ENCODE peak calls at places on chromosome 14, in nine cellular contexts. J is astrocyte, F is kidney, U is left ventricle myocardium inferior, K is HepG2, G is suprapubic skin, L is PC-9, S is thoracic aorta, Y is IMR-90. B is an unnamed sample. For H3K4me1, the result is how much of the 10 kb centered on the place peaks cover.

GRCh38 chr14:103801459-103801858 is 45.9 kb downstream of the PPP1R13B start:
- DNase-seq in J (peak), F (no peak), U (no peak), K (peak), G (no peak), L (no peak), S (no peak), Y (peak), B (no peak)

GRCh38 chr14:51157012-51157411 is 62.1 kb upstream of the TRIM9 start:
- DNase-seq in J (no peak), F (no peak), U (no peak), K (peak), G (no peak), L (no peak), S (no peak), Y (peak), B (no peak)

GRCh38 chr14:92945959-92946846 is 23.3 kb downstream of the CHGA start:
- DNase-seq in J (peak), F (peak), U (peak), K (no peak), G (no peak), L (peak), S (no peak), Y (peak), B (no peak)

GRCh38 chr14:38409081-38409705 is 153.3 kb upstream of the CLEC14A start:
- DNase-seq in J (peak), F (no peak), U (no peak), K (no peak), G (no peak), L (no peak), S (no peak), Y (peak), B (no peak)

GRCh38 chr14:99930420-99931274 is 134.6 kb upstream of the EVL start:
- DNase-seq in J (peak), F (no peak), U (no peak), K (no peak), G (no peak), L (no peak), S (no peak), Y (no peak), B (peak)

GRCh38 chr14:72583316-72584272 is 310.3 kb downstream of the DPF3 start:
- DNase-seq in J (no peak), F (no peak), U (no peak), K (no peak), G (no peak), L (no peak), S (no peak), Y (peak), B (no peak)

GRCh38 chr14:90419200-90419599 is 22.4 kb downstream of the CALM1 start:
- DNase-seq in J (peak), F (peak), U (peak), K (no peak), G (no peak), L (peak), S (peak), Y (peak), B (peak)

GRCh38 chr14:57486767-57487379 is 6.8 kb downstream of the CCDC198 start:
- DNase-seq in J (peak), F (no peak), U (no peak), K (peak), G (no peak), L (no peak), S (no peak), Y (peak), B (no peak)

GRCh38 chr14:24079521-24080141 is 8.3 kb downstream of the CPNE6 start:
- DNase-seq in J (no peak), F (no peak), U (no peak), K (no peak), G (no peak), L (no peak), S (no peak), Y (no peak), B (no peak)

GRCh38 chr14:26261368-26262122 is 336.3 kb downstream of the NOVA1 start:
- DNase-seq in J (no peak), F (no peak), U (no peak), K (no peak), G (no peak), L (no peak), S (no peak), Y (no peak), B (no peak)

GRCh38 chr14:50954811-50955372 is 10.6 kb upstream of the PYGL start:
- DNase-seq in J (peak), F (no peak), U (no peak), K (peak), G (no peak), L (peak), S (no peak), Y (peak), B (no peak)

GRCh38 chr14:67650694-67651093 is 23.7 kb downstream of the VTI1B start:
- DNase-seq in J (peak), F (no peak), U (no peak), K (no peak), G (no peak), L (no peak), S (no peak), Y (peak), B (no peak)

GRCh38 chr14:56452989-56453388 is 126.6 kb upstream of the TMEM260 start:
- DNase-seq in J (no peak), F (no peak), U (no peak), K (no peak), G (no peak), L (no peak), S (no peak), Y (no peak), B (no peak)

GRCh38 chr14:89165189-89165809 is 251.7 kb downstream of the FOXN3 start:
- DNase-seq in J (no peak), F (no peak), U (no peak), K (no peak), G (no peak), L (no peak), S (no peak), Y (no peak), B (no peak)

GRCh38 chr14:87628129-87628528 is 364.9 kb downstream of the GALC start:
- DNase-seq in J (peak), F (no peak), U (no peak), K (peak), G (no peak), L (no peak), S (peak), Y (peak), B (no peak)

GRCh38 chr14:105940534-105941225 is 414.3 kb downstream of the TMEM121 start:
- DNase-seq in J (no peak), F (no peak), U (no peak), K (no peak), G (peak), L (no peak), S (no peak), Y (no peak), B (no peak)

GRCh38 chr14:59020382-59020781 is 168.1 kb upstream of the DAAM1 start:
- DNase-seq in J (peak), F (no peak), U (no peak), K (no peak), G (no peak), L (no peak), S (no peak), Y (peak), B (no peak)

GRCh38 chr14:59018460-59018859 is 170.0 kb upstream of the DAAM1 start:
- DNase-seq in J (no peak), F (no peak), U (no peak), K (no peak), G (no peak), L (no peak), S (no peak), Y (no peak), B (no peak)

GRCh38 chr14:59017285-59017965 is 171.0 kb upstream of the DAAM1 start:
- DNase-seq in J (peak), F (no peak), U (no peak), K (no peak), G (no peak), L (no peak), S (no peak), Y (no peak), B (no peak)

GRCh38 chr14:59022144-59022543 is 166.3 kb upstream of the DAAM1 start:
- DNase-seq in J (no peak), F (no peak), U (no peak), K (no peak), G (no peak), L (no peak), S (no peak), Y (no peak), B (no peak)

DNA sequence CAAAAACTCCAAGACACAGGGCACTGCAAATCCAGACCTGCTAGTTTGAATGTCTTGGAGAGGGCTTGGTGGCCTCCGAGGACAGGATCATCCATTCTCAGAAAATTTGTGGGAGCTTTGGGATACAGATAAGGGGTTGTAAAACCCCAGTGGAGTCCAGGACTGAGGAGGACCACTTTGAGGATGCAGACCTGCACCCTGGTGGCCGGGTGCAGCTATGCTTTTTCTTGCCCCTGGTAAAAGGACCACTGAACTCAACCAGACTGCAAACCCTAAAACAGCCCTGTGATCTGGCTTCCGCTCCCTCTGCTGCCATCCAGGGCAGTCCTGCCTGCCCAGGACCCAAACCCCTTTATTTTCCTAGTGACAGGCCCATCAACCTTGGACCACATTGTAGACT is 169.5 kb upstream of the DAAM1 start:
- DNase-seq in J (no peak), F (no peak), U (no peak), K (no peak), G (no peak), L (no peak), S (no peak), Y (peak), B (no peak)
- TF ChIP-seq CTCF in J (peak), F (no peak), U (no peak), K (peak), G (no peak), L (no peak), S (no peak), Y (peak), B (no peak)

DNA sequence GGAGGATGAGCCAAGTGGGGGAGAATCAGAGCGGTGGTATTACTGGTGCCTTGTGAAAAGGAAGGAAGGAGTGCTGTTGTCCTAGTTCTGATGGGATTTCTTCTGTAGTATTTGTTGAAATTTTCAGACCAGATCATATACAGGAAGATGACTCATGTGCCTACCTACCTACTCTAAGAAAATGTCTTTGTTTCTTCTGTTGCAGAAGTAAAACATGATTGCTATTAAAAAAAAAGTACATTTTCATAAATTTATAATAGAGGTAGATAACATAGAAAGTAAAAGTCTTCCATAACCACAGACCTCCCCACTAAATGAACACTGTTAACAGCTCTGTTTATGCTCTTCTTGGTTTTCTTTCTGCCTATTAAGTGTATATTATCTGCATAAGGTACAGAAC is 26.9 kb downstream of the SAMD4A start:
- DNase-seq in J (no peak), F (no peak), U (no peak), K (no peak), G (no peak), L (no peak), S (no peak), Y (peak), B (no peak)
- H3K4me1 ChIP-seq in J (under half), F (under half), U (half or more), K (under half), G (under half), L (under half), S (under half), Y (under half), B (under half)

DNA sequence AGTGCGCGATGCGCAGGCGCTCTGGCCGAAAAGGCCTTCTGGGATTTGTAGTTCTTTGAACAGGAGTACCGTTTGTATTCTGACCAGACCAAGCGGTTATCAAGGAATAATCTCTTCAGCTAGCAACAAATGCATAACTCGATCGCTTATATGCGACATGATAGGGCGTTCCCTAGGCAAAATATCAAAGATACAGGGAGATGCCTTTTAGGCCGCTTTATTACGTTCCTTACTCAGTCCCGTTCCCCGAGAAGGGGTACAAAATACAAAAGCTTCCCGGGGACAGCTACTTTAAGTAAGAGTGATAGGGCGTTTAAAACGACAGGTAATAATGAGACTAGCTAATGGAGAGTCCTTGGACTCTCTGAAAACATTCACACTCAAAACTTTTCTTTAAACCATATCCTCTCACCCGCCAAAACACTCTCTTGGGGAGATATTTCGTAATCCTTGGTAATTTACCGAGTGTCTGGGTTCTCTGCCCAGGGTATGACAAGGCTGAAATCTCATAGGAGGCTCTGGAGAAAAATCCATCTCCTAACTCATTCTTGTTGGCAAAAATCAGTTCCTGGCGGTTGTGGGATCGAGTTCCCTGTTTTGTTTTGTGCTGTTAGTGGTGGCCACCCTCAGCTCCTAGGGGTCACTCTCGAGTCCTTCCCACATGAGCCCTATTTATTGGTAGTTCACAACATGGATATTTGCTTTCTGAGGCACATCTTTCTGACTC is 412 bp upstream of the SNW1 start:
- DNase-seq in J (peak), F (no peak), U (peak), K (peak), G (no peak), L (peak), S (no peak), Y (peak), B (no peak)
- TF ChIP-seq CTCF in J (peak), F (peak), U (peak), K (peak), G (no peak), L (peak), S (no peak), Y (peak), B (no peak)

GRCh38 chr14:73764406-73764805 is 50.2 kb upstream of the PNMA1 start:
- DNase-seq in J (no peak), F (no peak), U (no peak), K (no peak), G (no peak), L (no peak), S (no peak), Y (no peak), B (no peak)

GRCh38 chr14:73761621-73762355 is 47.6 kb upstream of the PNMA1 start:
- DNase-seq in J (no peak), F (peak), U (no peak), K (no peak), G (no peak), L (no peak), S (no peak), Y (no peak), B (no peak)

GRCh38 chr14:73762375-73762822 is 48.2 kb upstream of the PNMA1 start:
- DNase-seq in J (no peak), F (no peak), U (no peak), K (no peak), G (no peak), L (no peak), S (no peak), Y (no peak), B (no peak)

GRCh38 chr14:73764881-73765280 is 50.7 kb upstream of the PNMA1 start:
- DNase-seq in J (no peak), F (peak), U (peak), K (no peak), G (no peak), L (peak), S (no peak), Y (no peak), B (peak)

DNA sequence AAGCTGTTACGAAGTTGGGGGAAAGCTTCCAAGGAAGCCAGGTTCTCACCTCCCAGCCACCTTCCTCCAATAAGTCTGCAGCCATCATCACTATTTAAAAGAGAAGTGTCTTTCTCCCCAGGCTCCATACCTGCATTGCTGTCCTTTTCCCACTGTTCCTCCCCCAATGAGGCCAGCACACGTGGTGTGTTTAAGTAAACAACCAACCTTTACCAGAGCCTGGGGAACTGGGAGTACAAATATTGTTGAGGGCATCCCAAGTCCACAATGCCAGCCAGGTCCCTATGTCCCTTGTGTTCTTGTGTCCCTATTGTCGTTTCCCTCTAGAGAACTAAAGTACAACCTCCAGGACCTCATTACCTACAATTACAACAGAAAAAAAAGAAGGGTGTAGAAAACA is 49.2 kb upstream of the PNMA1 start:
- DNase-seq in J (no peak), F (no peak), U (no peak), K (peak), G (no peak), L (no peak), S (no peak), Y (no peak), B (no peak)
- H3K4me1 ChIP-seq in J (under half), F (half or more), U (half or more), K (half or more), G (half or more), L (under half), S (under half), Y (under half), B (half or more)

DNA sequence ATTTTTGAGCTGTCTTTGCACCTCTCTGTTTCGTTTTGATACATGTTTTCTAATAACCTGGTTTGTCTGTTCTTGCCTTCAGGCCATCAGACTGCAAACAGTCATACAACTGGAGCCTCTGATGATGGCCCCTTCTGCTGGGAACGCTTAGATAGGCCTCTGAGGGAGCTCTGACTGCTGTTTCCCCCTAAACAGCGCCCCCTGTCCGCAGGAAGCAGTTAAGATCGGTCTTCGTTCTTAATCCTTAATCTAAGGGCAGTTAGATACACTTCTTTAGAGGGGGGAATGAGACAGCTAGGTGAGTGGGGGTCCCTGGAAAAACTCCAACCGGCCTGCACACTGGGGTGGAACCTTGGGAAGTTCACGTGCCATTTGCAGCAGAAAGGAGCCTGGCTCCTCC is 1338.8 kb upstream of the SEL1L start:
- DNase-seq in J (no peak), F (no peak), U (no peak), K (no peak), G (no peak), L (no peak), S (no peak), Y (no peak), B (no peak)
- TF ChIP-seq CTCF in J (no peak), F (peak), U (peak), K (no peak), G (no peak), L (peak), S (no peak), Y (no peak), B (no peak)

GRCh38 chr14:39766397-39767000 is 334.3 kb upstream of the FBXO33 start:
- DNase-seq in J (no peak), F (no peak), U (no peak), K (no peak), G (no peak), L (no peak), S (no peak), Y (no peak), B (no peak)
- H3K4me1 ChIP-seq in J (under half), F (under half), U (under half), K (under half), G (under half), L (under half), S (under half), Y (under half), B (under half)

DNA sequence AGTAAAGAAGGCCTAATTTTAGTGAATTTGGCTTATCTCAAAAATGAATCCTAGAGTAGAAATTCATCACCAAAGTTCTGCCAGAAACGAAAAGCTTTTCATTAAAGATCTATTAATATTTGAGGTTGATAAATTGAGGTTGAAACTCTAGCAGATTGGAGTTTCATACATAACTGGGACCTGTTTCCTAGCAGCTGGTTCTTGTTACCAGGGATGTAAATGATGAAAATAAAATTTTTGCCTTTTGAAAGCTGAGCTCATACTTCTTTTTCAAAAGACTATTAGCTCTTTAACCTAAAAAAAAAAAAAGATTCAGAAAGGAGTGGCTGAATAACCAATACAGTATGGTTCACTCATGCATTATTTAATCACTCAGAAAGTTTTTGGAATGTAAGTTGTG is 98.3 kb downstream of the PTGER2 start:
- DNase-seq in J (no peak), F (no peak), U (no peak), K (no peak), G (no peak), L (no peak), S (no peak), Y (no peak), B (no peak)
- TF ChIP-seq CTCF in J (no peak), F (no peak), U (no peak), K (no peak), G (no peak), L (no peak), S (no peak), Y (no peak), B (no peak)

GRCh38 chr14:69664865-69665526 is 53.6 kb downstream of the SUSD6 start:
- DNase-seq in J (no peak), F (no peak), U (no peak), K (peak), G (no peak), L (no peak), S (no peak), Y (no peak), B (no peak)
- H3K4me1 ChIP-seq in J (under half), F (under half), U (half or more), K (half or more), G (half or more), L (under half), S (half or more), Y (under half), B (half or more)

GRCh38 chr14:52356025-52356424 is 41.9 kb downstream of the PTGER2 start:
- DNase-seq in J (no peak), F (no peak), U (no peak), K (no peak), G (no peak), L (no peak), S (no peak), Y (peak), B (no peak)
- TF ChIP-seq CTCF in J (no peak), F (no peak), U (no peak), K (no peak), G (no peak), L (no peak), S (no peak), Y (no peak), B (no peak)